ENCODE peak calls at places on chromosomes 5 and 9, in five cellular contexts. Z is ovary, D is fibroblast of lung, K is upper lobe of right lung, U is heart right ventricle. P is an unnamed sample. For H3K4me1, the result is how much of the 10 kb centered on the place peaks cover.

GRCh38 chr5:113526421-113526820 is 12.9 kb downstream of the YTHDC2 start:
- DNase-seq in K (no peak), D (no peak), U (no peak), Z (no peak), P (no peak)

GRCh38 chr5:168947212-168947868 is 353.6 kb downstream of the SLIT3 start:
- DNase-seq in U (peak), D (peak), Z (peak), K (no peak), P (no peak)

GRCh38 chr9:94865599-94866456 is 139.3 kb downstream of the AOPEP start:
- DNase-seq in K (no peak), Z (peak), U (no peak), D (peak), P (no peak)

GRCh38 chr9:77488439-77489126 is 159.5 kb downstream of the GNA14 start:
- DNase-seq in Z (no peak), D (peak), U (no peak), K (no peak), P (no peak)

GRCh38 chr5:96096724-96097123 is 135.1 kb upstream of the ELL2 start:
- DNase-seq in K (no peak), D (no peak), U (no peak), Z (no peak), P (no peak)

GRCh38 chr5:140336388-140336787 is 10.0 kb downstream of the HBEGF start:
- DNase-seq in Z (peak), U (peak), D (peak), K (peak), P (no peak)

GRCh38 chr5:180008433-180008832 is 63.1 kb downstream of the RNF130 start:
- DNase-seq in D (no peak), Z (no peak), K (no peak), U (no peak), P (no peak)

GRCh38 chr5:65948115-65948772 is 21.9 kb downstream of the ERBIN start:
- DNase-seq in U (no peak), D (peak), Z (no peak), K (no peak), P (no peak)

GRCh38 chr5:103953601-103954382 is 391.2 kb upstream of the NUDT12 start:
- DNase-seq in K (no peak), Z (no peak), U (no peak), D (no peak), P (no peak)

GRCh38 chr5:155728146-155728856 is 598.7 kb upstream of the SGCD start:
- DNase-seq in K (peak), D (peak), Z (peak), U (peak), P (no peak)

GRCh38 chr9:35335164-35335563 is 154.7 kb upstream of the RUSC2 start:
- DNase-seq in D (no peak), Z (no peak), U (no peak), K (no peak), P (no peak)

GRCh38 chr5:14722923-14723322 is 58.4 kb downstream of the OTULIN start:
- DNase-seq in K (no peak), Z (no peak), U (no peak), D (no peak), P (no peak)

GRCh38 chr5:177447066-177447610 is 524 bp downstream of the PRR7 start:
- DNase-seq in D (peak), U (no peak), K (peak), Z (peak), P (no peak)

GRCh38 chr9:68711281-68711680 is 6.2 kb downstream of the PIP5K1B start:
- DNase-seq in D (no peak), K (no peak), Z (no peak), U (no peak), P (no peak)

GRCh38 chr9:136605966-136606365 is 56.8 kb upstream of the EGFL7 start:
- DNase-seq in Z (no peak), K (no peak), U (peak), D (no peak), P (no peak)

GRCh38 chr9:12775963-12776774 is 1.3 kb downstream of the LURAP1L start:
- DNase-seq in U (peak), D (peak), K (peak), Z (peak), P (peak)

GRCh38 chr5:1439388-1440097 is 5.7 kb downstream of the SLC6A3 start:
- DNase-seq in U (no peak), Z (no peak), K (no peak), D (no peak), P (no peak)

GRCh38 chr5:5242056-5242455 is 101.9 kb downstream of the ADAMTS16 start:
- DNase-seq in K (no peak), U (no peak), D (no peak), Z (no peak), P (no peak)

GRCh38 chr5:171701138-171701537 is 84.5 kb upstream of the SMIM23 start:
- DNase-seq in U (peak), Z (no peak), D (no peak), K (no peak), P (no peak)

GRCh38 chr9:93265972-93266371 is 82.0 kb downstream of the WNK2 start:
- DNase-seq in K (no peak), Z (no peak), D (no peak), U (no peak), P (no peak)

GRCh38 chr9:93265301-93265971 is 81.5 kb downstream of the WNK2 start:
- DNase-seq in K (no peak), U (no peak), D (no peak), Z (no peak), P (no peak)

GRCh38 chr9:93267091-93267541 is 83.2 kb downstream of the WNK2 start:
- DNase-seq in Z (peak), D (no peak), U (no peak), K (no peak), P (no peak)

GRCh38 chr9:93267681-93268505 is 84.0 kb downstream of the WNK2 start:
- DNase-seq in U (no peak), D (no peak), Z (peak), K (peak), P (no peak)

GRCh38 chr9:93266521-93267001 is 82.6 kb downstream of the WNK2 start:
- DNase-seq in U (no peak), K (no peak), Z (peak), D (no peak), P (no peak)
- H3K27ac ChIP-seq in U (no peak), K (no peak), Z (no peak), D (no peak), P (no peak)

GRCh38 chr9:121154782-121155181 is 46.9 kb downstream of the RAB14 start:
- DNase-seq in K (no peak), D (no peak), Z (no peak), U (no peak), P (no peak)

GRCh38 chr9:121144482-121144881 is 57.2 kb downstream of the RAB14 start:
- DNase-seq in K (no peak), D (no peak), U (no peak), Z (no peak), P (no peak)

GRCh38 chr9:121153642-121154041 is 48.0 kb downstream of the RAB14 start:
- DNase-seq in K (no peak), U (no peak), Z (no peak), D (no peak), P (no peak)

GRCh38 chr9:121150188-121150587 is 51.5 kb downstream of the RAB14 start:
- DNase-seq in Z (no peak), K (no peak), U (no peak), D (no peak), P (no peak)
- H3K4me3 ChIP-seq in Z (no peak), K (no peak), U (no peak), D (no peak), P (no peak)

GRCh38 chr5:102309586-102309985 is 13.5 kb upstream of the SLCO4C1 start:
- DNase-seq in Z (no peak), D (no peak), U (no peak), K (no peak), P (no peak)

GRCh38 chr5:102314328-102314727 is 18.2 kb upstream of the SLCO4C1 start:
- DNase-seq in D (no peak), Z (no peak), K (no peak), U (no peak), P (no peak)

GRCh38 chr5:102312586-102312985 is 16.5 kb upstream of the SLCO4C1 start:
- DNase-seq in U (no peak), K (no peak), D (no peak), Z (no peak), P (no peak)

DNA sequence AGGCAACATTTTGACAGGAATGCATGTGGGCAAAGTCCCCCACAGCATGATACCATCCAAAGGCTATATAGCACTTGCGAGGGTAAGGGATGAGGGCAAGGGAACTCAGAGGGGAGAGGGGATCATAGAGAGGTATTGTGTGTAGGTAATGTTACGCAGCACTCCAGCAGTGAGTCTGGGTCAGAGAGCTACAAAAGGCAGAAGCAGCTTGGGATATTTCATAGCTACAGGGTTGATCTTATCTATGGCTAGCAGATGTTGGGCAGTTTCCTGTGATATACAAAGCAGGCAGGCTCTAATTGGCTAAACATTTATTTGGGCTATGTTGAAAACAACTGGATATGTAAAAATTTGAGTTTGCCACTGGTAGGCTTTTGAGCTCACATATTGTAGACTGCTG is 17.8 kb upstream of the SLCO4C1 start:
- DNase-seq in K (no peak), U (no peak), D (no peak), Z (no peak), P (no peak)
- H3K4me1 ChIP-seq in K (under half), U (under half), D (under half), Z (under half), P (under half)

GRCh38 chr9:110655723-110656641 is 12.6 kb upstream of the MUSK start:
- DNase-seq in U (no peak), D (peak), Z (no peak), K (no peak), P (peak)
- H3K27ac ChIP-seq in U (peak), D (peak), Z (no peak), K (peak), P (peak)

DNA sequence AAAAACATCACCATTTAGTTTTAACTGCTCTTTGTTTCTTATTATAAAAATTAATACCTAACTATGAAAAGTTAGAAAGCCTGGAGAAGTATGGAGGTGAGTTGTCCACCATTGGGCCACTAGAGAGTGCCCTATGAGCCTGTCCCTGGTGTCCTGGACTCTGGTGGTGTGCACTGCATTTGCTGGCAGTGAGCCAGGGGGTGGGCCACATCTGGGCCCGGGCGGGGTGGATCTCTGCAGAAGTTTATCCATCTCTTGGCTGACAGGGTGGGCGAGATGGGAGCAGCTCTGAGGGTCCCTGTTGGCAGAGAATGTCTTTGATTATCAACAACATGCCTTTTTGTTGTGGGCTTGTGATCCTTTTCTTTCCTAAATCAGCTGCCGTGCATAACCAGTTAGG is 8.2 kb downstream of the TENT4A start:
- DNase-seq in U (no peak), K (peak), Z (peak), D (no peak), P (no peak)
- H3K4me3 ChIP-seq in U (peak), K (no peak), Z (no peak), D (peak), P (peak)

GRCh38 chr5:132226516-132227234 is 978 bp downstream of the P4HA2 start:
- DNase-seq in U (peak), K (peak), Z (peak), D (peak), P (no peak)
- H3K4me1 ChIP-seq in U (half or more), K (under half), Z (under half), D (under half), P (under half)

DNA sequence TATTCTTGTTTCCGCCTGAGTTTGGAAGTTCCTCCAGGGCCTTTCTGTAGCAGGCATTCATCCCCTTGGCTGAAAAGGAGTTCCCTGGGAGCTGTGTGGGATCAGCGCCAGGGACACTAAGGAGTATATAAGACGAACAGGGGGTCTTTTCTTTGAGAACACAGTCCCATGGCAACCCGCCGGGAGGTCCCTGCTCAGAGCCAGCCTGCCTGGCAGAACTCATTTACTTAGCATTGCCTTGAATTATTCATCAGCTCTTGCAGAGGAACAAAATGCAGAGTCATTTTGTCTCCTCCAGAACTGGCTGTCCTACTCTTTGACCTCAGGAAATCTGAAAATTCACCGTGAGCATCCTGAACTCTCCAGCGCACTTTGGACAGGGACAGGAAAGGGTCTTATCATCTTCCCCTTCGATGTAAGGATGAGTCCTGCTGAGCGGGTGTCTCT is 120.4 kb upstream of the OSMR start:
- DNase-seq in U (no peak), K (no peak), D (no peak), Z (no peak), P (no peak)
- H3K27ac ChIP-seq in U (no peak), K (no peak), D (no peak), Z (no peak), P (no peak)